ENCODE peak calls at places on chromosomes 7 and 10, in seven cellular contexts. One of them, this sample, is unnamed.
A peak's percentile ranks its signal among the peaks of the same experiment; 100 is the strongest.

GRCh38 chr10:132296671-132297443 is 10.9 kb downstream of the STK32C start:
- DNase-seq in stimulated activated CD8-positive, alpha-beta memory T cell treated with anti-CD3 and anti-CD28 coated beads, Interleukin-4, amount 100 ng/mL, for 1 hour: no peak
- DNase-seq in CD4-positive, alpha-beta T cell: no peak
- DNase-seq in naive thymus-derived CD4-positive, alpha-beta T cell: no peak
- DNase-seq in hypothalamus: no peak
- DNase-seq in cardiac muscle cell: no peak
- DNase-seq in GM12865: no peak
- DNase-seq in this sample: no peak

GRCh38 chr10:32943854-32944661 is 14.0 kb downstream of the ITGB1 start:
- DNase-seq in CD4-positive, alpha-beta T cell: no peak
- DNase-seq in naive thymus-derived CD4-positive, alpha-beta T cell: no peak
- DNase-seq in stimulated activated CD8-positive, alpha-beta memory T cell treated with anti-CD3 and anti-CD28 coated beads, Interleukin-4, amount 100 ng/mL, for 1 hour: no peak
- DNase-seq in GM12865: no peak
- DNase-seq in hypothalamus: no peak
- DNase-seq in cardiac muscle cell: no peak
- DNase-seq in this sample: no peak

GRCh38 chr10:50464004-50464409 is 159.7 kb downstream of the SGMS1 start:
- DNase-seq in CD4-positive, alpha-beta T cell: no peak
- DNase-seq in naive thymus-derived CD4-positive, alpha-beta T cell: no peak
- DNase-seq in stimulated activated CD8-positive, alpha-beta memory T cell treated with anti-CD3 and anti-CD28 coated beads, Interleukin-4, amount 100 ng/mL, for 1 hour: no peak
- DNase-seq in GM12865: no peak
- DNase-seq in cardiac muscle cell: peak; percentile 52
- DNase-seq in hypothalamus: no peak
- DNase-seq in this sample: peak; percentile 25

GRCh38 chr7:92699560-92699959 is 109.4 kb upstream of the FAM133B start:
- DNase-seq in stimulated activated CD8-positive, alpha-beta memory T cell treated with anti-CD3 and anti-CD28 coated beads, Interleukin-4, amount 100 ng/mL, for 1 hour: no peak
- DNase-seq in naive thymus-derived CD4-positive, alpha-beta T cell: no peak
- DNase-seq in GM12865: no peak
- DNase-seq in hypothalamus: no peak
- DNase-seq in cardiac muscle cell: no peak
- DNase-seq in CD4-positive, alpha-beta T cell: no peak
- DNase-seq in this sample: peak; percentile 31

GRCh38 chr10:89846786-89847185 is 145.4 kb downstream of the KIF20B start:
- DNase-seq in cardiac muscle cell: no peak
- DNase-seq in naive thymus-derived CD4-positive, alpha-beta T cell: no peak
- DNase-seq in hypothalamus: no peak
- DNase-seq in CD4-positive, alpha-beta T cell: no peak
- DNase-seq in stimulated activated CD8-positive, alpha-beta memory T cell treated with anti-CD3 and anti-CD28 coated beads, Interleukin-4, amount 100 ng/mL, for 1 hour: no peak
- DNase-seq in GM12865: no peak
- DNase-seq in this sample: no peak

GRCh38 chr10:119575506-119575905 is 21.3 kb downstream of the TIAL1 start:
- DNase-seq in cardiac muscle cell: peak; percentile 49
- DNase-seq in GM12865: no peak
- DNase-seq in CD4-positive, alpha-beta T cell: no peak
- DNase-seq in hypothalamus: no peak
- DNase-seq in stimulated activated CD8-positive, alpha-beta memory T cell treated with anti-CD3 and anti-CD28 coated beads, Interleukin-4, amount 100 ng/mL, for 1 hour: no peak
- DNase-seq in naive thymus-derived CD4-positive, alpha-beta T cell: peak; percentile 76
- DNase-seq in this sample: no peak

GRCh38 chr10:50679149-50679548 is 55.4 kb upstream of the SGMS1 start:
- DNase-seq in hypothalamus: no peak
- DNase-seq in stimulated activated CD8-positive, alpha-beta memory T cell treated with anti-CD3 and anti-CD28 coated beads, Interleukin-4, amount 100 ng/mL, for 1 hour: no peak
- DNase-seq in cardiac muscle cell: no peak
- DNase-seq in GM12865: no peak
- DNase-seq in CD4-positive, alpha-beta T cell: no peak
- DNase-seq in naive thymus-derived CD4-positive, alpha-beta T cell: no peak
- DNase-seq in this sample: no peak

GRCh38 chr10:91034494-91035157 is 113.7 kb upstream of the ANKRD1 start:
- DNase-seq in hypothalamus: peak; percentile 16
- DNase-seq in stimulated activated CD8-positive, alpha-beta memory T cell treated with anti-CD3 and anti-CD28 coated beads, Interleukin-4, amount 100 ng/mL, for 1 hour: no peak
- DNase-seq in naive thymus-derived CD4-positive, alpha-beta T cell: no peak
- DNase-seq in GM12865: no peak
- DNase-seq in cardiac muscle cell: peak; percentile 91
- DNase-seq in CD4-positive, alpha-beta T cell: no peak
- DNase-seq in this sample: peak; percentile 67

GRCh38 chr7:156790264-156790663 is 102.7 kb downstream of the LMBR1 start:
- DNase-seq in naive thymus-derived CD4-positive, alpha-beta T cell: no peak
- DNase-seq in CD4-positive, alpha-beta T cell: no peak
- DNase-seq in GM12865: no peak
- DNase-seq in hypothalamus: no peak
- DNase-seq in cardiac muscle cell: no peak
- DNase-seq in stimulated activated CD8-positive, alpha-beta memory T cell treated with anti-CD3 and anti-CD28 coated beads, Interleukin-4, amount 100 ng/mL, for 1 hour: no peak
- DNase-seq in this sample: no peak

GRCh38 chr7:137508437-137509175 is 165.1 kb upstream of the PTN start:
- DNase-seq in cardiac muscle cell: peak; percentile 76
- DNase-seq in CD4-positive, alpha-beta T cell: no peak
- DNase-seq in GM12865: no peak
- DNase-seq in naive thymus-derived CD4-positive, alpha-beta T cell: no peak
- DNase-seq in stimulated activated CD8-positive, alpha-beta memory T cell treated with anti-CD3 and anti-CD28 coated beads, Interleukin-4, amount 100 ng/mL, for 1 hour: no peak
- DNase-seq in hypothalamus: no peak
- DNase-seq in this sample: no peak

GRCh38 chr10:69320521-69320920 is 42.2 kb downstream of the HK1 start:
- DNase-seq in CD4-positive, alpha-beta T cell: no peak
- DNase-seq in stimulated activated CD8-positive, alpha-beta memory T cell treated with anti-CD3 and anti-CD28 coated beads, Interleukin-4, amount 100 ng/mL, for 1 hour: no peak
- DNase-seq in cardiac muscle cell: no peak
- DNase-seq in naive thymus-derived CD4-positive, alpha-beta T cell: no peak
- DNase-seq in GM12865: no peak
- DNase-seq in hypothalamus: no peak
- DNase-seq in this sample: no peak

GRCh38 chr10:84296071-84296981 is 32.1 kb upstream of the CCSER2 start:
- DNase-seq in GM12865: no peak
- DNase-seq in stimulated activated CD8-positive, alpha-beta memory T cell treated with anti-CD3 and anti-CD28 coated beads, Interleukin-4, amount 100 ng/mL, for 1 hour: no peak
- DNase-seq in hypothalamus: no peak
- DNase-seq in naive thymus-derived CD4-positive, alpha-beta T cell: no peak
- DNase-seq in cardiac muscle cell: peak; percentile 42
- DNase-seq in CD4-positive, alpha-beta T cell: no peak
- DNase-seq in this sample: peak; percentile 27

GRCh38 chr7:80392229-80393169 is 119.4 kb downstream of the GNAT3 start:
- DNase-seq in hypothalamus: no peak
- DNase-seq in cardiac muscle cell: peak; percentile 67
- DNase-seq in naive thymus-derived CD4-positive, alpha-beta T cell: peak; percentile 21
- DNase-seq in stimulated activated CD8-positive, alpha-beta memory T cell treated with anti-CD3 and anti-CD28 coated beads, Interleukin-4, amount 100 ng/mL, for 1 hour: no peak
- DNase-seq in CD4-positive, alpha-beta T cell: no peak
- DNase-seq in GM12865: no peak
- DNase-seq in this sample: peak; percentile 58

GRCh38 chr10:11279286-11279685 is 261.6 kb downstream of the CELF2 start:
- DNase-seq in hypothalamus: no peak
- DNase-seq in CD4-positive, alpha-beta T cell: no peak
- DNase-seq in GM12865: no peak
- DNase-seq in stimulated activated CD8-positive, alpha-beta memory T cell treated with anti-CD3 and anti-CD28 coated beads, Interleukin-4, amount 100 ng/mL, for 1 hour: no peak
- DNase-seq in naive thymus-derived CD4-positive, alpha-beta T cell: no peak
- DNase-seq in cardiac muscle cell: no peak
- DNase-seq in this sample: no peak

GRCh38 chr10:131271195-131271880 is 40.2 kb downstream of the TCERG1L start:
- DNase-seq in hypothalamus: no peak
- DNase-seq in stimulated activated CD8-positive, alpha-beta memory T cell treated with anti-CD3 and anti-CD28 coated beads, Interleukin-4, amount 100 ng/mL, for 1 hour: no peak
- DNase-seq in GM12865: no peak
- DNase-seq in cardiac muscle cell: no peak
- DNase-seq in naive thymus-derived CD4-positive, alpha-beta T cell: no peak
- DNase-seq in CD4-positive, alpha-beta T cell: no peak
- DNase-seq in this sample: no peak

GRCh38 chr7:139522830-139523198 is 671 bp upstream of the CLEC2L start:
- DNase-seq in CD4-positive, alpha-beta T cell: no peak
- DNase-seq in GM12865: no peak
- DNase-seq in cardiac muscle cell: no peak
- DNase-seq in naive thymus-derived CD4-positive, alpha-beta T cell: no peak
- DNase-seq in stimulated activated CD8-positive, alpha-beta memory T cell treated with anti-CD3 and anti-CD28 coated beads, Interleukin-4, amount 100 ng/mL, for 1 hour: no peak
- DNase-seq in hypothalamus: no peak
- DNase-seq in this sample: no peak

GRCh38 chr7:151366141-151366871 is 24.7 kb downstream of the NUB1 start:
- DNase-seq in naive thymus-derived CD4-positive, alpha-beta T cell: no peak
- DNase-seq in cardiac muscle cell: peak; percentile 19
- DNase-seq in CD4-positive, alpha-beta T cell: no peak
- DNase-seq in GM12865: no peak
- DNase-seq in hypothalamus: no peak
- DNase-seq in stimulated activated CD8-positive, alpha-beta memory T cell treated with anti-CD3 and anti-CD28 coated beads, Interleukin-4, amount 100 ng/mL, for 1 hour: no peak
- DNase-seq in this sample: no peak

GRCh38 chr10:70328987-70329386 is 45.2 kb upstream of the NPFFR1 start:
- DNase-seq in cardiac muscle cell: peak; percentile 9
- DNase-seq in naive thymus-derived CD4-positive, alpha-beta T cell: no peak
- DNase-seq in CD4-positive, alpha-beta T cell: no peak
- DNase-seq in GM12865: no peak
- DNase-seq in stimulated activated CD8-positive, alpha-beta memory T cell treated with anti-CD3 and anti-CD28 coated beads, Interleukin-4, amount 100 ng/mL, for 1 hour: no peak
- DNase-seq in hypothalamus: no peak
- DNase-seq in this sample: no peak

GRCh38 chr10:121216295-121216694 is 365.1 kb downstream of the WDR11 start:
- DNase-seq in CD4-positive, alpha-beta T cell: no peak
- DNase-seq in GM12865: no peak
- DNase-seq in naive thymus-derived CD4-positive, alpha-beta T cell: no peak
- DNase-seq in hypothalamus: no peak
- DNase-seq in stimulated activated CD8-positive, alpha-beta memory T cell treated with anti-CD3 and anti-CD28 coated beads, Interleukin-4, amount 100 ng/mL, for 1 hour: no peak
- DNase-seq in cardiac muscle cell: no peak
- DNase-seq in this sample: no peak

GRCh38 chr10:97830064-97830463 is 19.6 kb upstream of the GOLGA7B start:
- DNase-seq in GM12865: no peak
- DNase-seq in stimulated activated CD8-positive, alpha-beta memory T cell treated with anti-CD3 and anti-CD28 coated beads, Interleukin-4, amount 100 ng/mL, for 1 hour: no peak
- DNase-seq in hypothalamus: no peak
- DNase-seq in cardiac muscle cell: no peak
- DNase-seq in CD4-positive, alpha-beta T cell: no peak
- DNase-seq in naive thymus-derived CD4-positive, alpha-beta T cell: no peak
- DNase-seq in this sample: no peak

This sample was measured in SJCRH30.